ENCODE peak calls at places on chromosome 13, in six cellular contexts. P is dermis microvascular lymphatic vessel endothelial cell, G is myocyte, N is NCI-H446, F is iris pigment epithelial cell, S is WTC11. J is an unnamed sample.
A peak's percentile ranks its signal among the peaks of the same experiment; 100 is the strongest.

GRCh38 chr13:74450976-74451375 is 316.8 kb upstream of the KLF12 start:
- DNase-seq in P (no peak), G (no peak), N (no peak), F (no peak), S (no peak), J (no peak)

GRCh38 chr13:110064022-110064421 is 242.9 kb downstream of the COL4A1 start:
- DNase-seq in P (no peak), G (peak; percentile 59), N (no peak), F (no peak), S (no peak), J (no peak)

GRCh38 chr13:80454245-80454644 is 113.3 kb upstream of the SPRY2 start:
- DNase-seq in P (no peak), G (peak; percentile 73), N (no peak), F (peak; percentile 90), S (no peak), J (no peak)

GRCh38 chr13:46134494-46134893 is 29.7 kb upstream of the CPB2 start:
- DNase-seq in P (no peak), G (no peak), N (no peak), F (no peak), S (no peak), J (no peak)

GRCh38 chr13:81223784-81224501 is 883.0 kb upstream of the SPRY2 start:
- DNase-seq in P (no peak), G (no peak), N (no peak), F (no peak), S (no peak), J (no peak)

GRCh38 chr13:111372651-111373425 is 52.4 kb downstream of the TEX29 start:
- DNase-seq in P (no peak), G (no peak), N (no peak), F (no peak), S (no peak), J (no peak)

GRCh38 chr13:53743906-53744305 is 715.3 kb downstream of the OLFM4 start:
- DNase-seq in P (no peak), G (no peak), N (no peak), F (no peak), S (no peak), J (peak; percentile 11)

GRCh38 chr13:105920375-105920774 is 615.1 kb downstream of the EFNB2 start:
- DNase-seq in P (no peak), G (no peak), N (no peak), F (peak; percentile 94), S (no peak), J (no peak)

GRCh38 chr13:112245959-112246358 is 130.2 kb upstream of the SPACA7 start:
- DNase-seq in P (no peak), G (no peak), N (no peak), F (no peak), S (no peak), J (peak; percentile 47)

GRCh38 chr13:91045351-91046034 is 302.0 kb upstream of the MIR17HG start:
- DNase-seq in P (no peak), G (no peak), N (no peak), F (peak; percentile 7), S (no peak), J (peak; percentile 5)

GRCh38 chr13:111011899-111012298 is 97.0 kb upstream of the ANKRD10 start:
- DNase-seq in P (no peak), G (no peak), N (no peak), F (no peak), S (no peak), J (no peak)

GRCh38 chr13:60139272-60139671 is 24.5 kb downstream of the DIAPH3 start:
- DNase-seq in P (no peak), G (peak; percentile 9), N (no peak), F (peak; percentile 55), S (no peak), J (no peak)

GRCh38 chr13:54643863-54644262 is 1615.2 kb downstream of the OLFM4 start:
- DNase-seq in P (no peak), G (no peak), N (no peak), F (no peak), S (no peak), J (no peak)

GRCh38 chr13:24741016-24741662 is 22.8 kb upstream of the RNF17 start:
- DNase-seq in P (no peak), G (no peak), N (no peak), F (peak; percentile 11), S (no peak), J (peak; percentile 57)

GRCh38 chr13:20389696-20390525 is 135.7 kb downstream of the CRYL1 start:
- DNase-seq in P (no peak), G (no peak), N (no peak), F (no peak), S (no peak), J (no peak)

GRCh38 chr13:77732287-77732686 is 34.8 kb downstream of the SLAIN1 start:
- DNase-seq in P (no peak), G (no peak), N (no peak), F (no peak), S (no peak), J (no peak)

GRCh38 chr13:108281941-108282340 is 12.4 kb downstream of the TNFSF13B start:
- DNase-seq in P (no peak), G (no peak), N (no peak), F (peak; percentile 25), S (no peak), J (no peak)

GRCh38 chr13:110126391-110126961 is 180.5 kb downstream of the COL4A1 start:
- DNase-seq in P (peak; percentile 82), G (peak; percentile 83), N (no peak), F (peak; percentile 99), S (no peak), J (peak; percentile 76)

GRCh38 chr13:101985321-101985720 is 416.5 kb downstream of the FGF14 start:
- DNase-seq in P (no peak), G (no peak), N (no peak), F (peak; percentile 27), S (no peak), J (no peak)

GRCh38 chr13:37481005-37481857 is 117.3 kb downstream of the POSTN start:
- DNase-seq in P (peak; percentile 9), G (no peak), N (peak; percentile 35), F (peak; percentile 25), S (no peak), J (no peak)